ENCODE peak calls at places on chromosomes 3 and 15, in five cellular contexts. L is neuronal stem cell, A is Peyer's patch, D is ovary, K is HCT116. T is an unnamed sample.

GRCh38 chr15:48447657-48448056 is 116.4 kb downstream of the DUT start:
- DNase-seq in L (no peak), A (no peak), D (no peak), K (no peak), T (no peak)

GRCh38 chr3:57755368-57756021 is 614 bp upstream of the SLMAP start:
- DNase-seq in L (no peak), A (peak; percentile 78), D (peak; percentile 49), K (peak; percentile 68), T (peak; percentile 20)

GRCh38 chr15:29132110-29132420 is 137.6 kb downstream of the NSMCE3 start:
- DNase-seq in L (no peak), A (peak; percentile 42), D (peak; percentile 10), K (no peak), T (no peak)

GRCh38 chr15:68330911-68331310 is 53.4 kb downstream of the FEM1B start:
- DNase-seq in L (no peak), A (no peak), D (no peak), K (no peak), T (no peak)

GRCh38 chr15:91706366-91707032 is 147.0 kb upstream of the SLCO3A1 start:
- DNase-seq in L (peak; percentile 80), A (peak; percentile 86), D (peak; percentile 76), K (peak; percentile 49), T (peak; percentile 86)

GRCh38 chr15:68106656-68107055 is 52.5 kb downstream of the PIAS1 start:
- DNase-seq in L (peak; percentile 21), A (no peak), D (no peak), K (no peak), T (no peak)

GRCh38 chr15:68888419-68888818 is 41.9 kb upstream of the SPESP1 start:
- DNase-seq in L (no peak), A (no peak), D (no peak), K (no peak), T (no peak)

GRCh38 chr3:23519548-23520208 is 286.1 kb upstream of the UBE2E1 start:
- DNase-seq in L (no peak), A (no peak), D (no peak), K (no peak), T (no peak)

GRCh38 chr3:161770532-161771386 is 274.2 kb downstream of the OTOL1 start:
- DNase-seq in L (no peak), A (no peak), D (no peak), K (no peak), T (no peak)

GRCh38 chr3:33218072-33218445 is 551 bp downstream of the SUSD5 start:
- DNase-seq in L (peak; percentile 14), A (no peak), D (no peak), K (no peak), T (no peak)

GRCh38 chr3:183779896-183780450 is 45.4 kb downstream of the MAP6D1 start:
- DNase-seq in L (no peak), A (no peak), D (no peak), K (no peak), T (no peak)

GRCh38 chr3:56365905-56366640 is 102.2 kb downstream of the ERC2 start:
- DNase-seq in L (no peak), A (no peak), D (no peak), K (no peak), T (no peak)

GRCh38 chr3:72310028-72310987 is 525.4 kb upstream of the PROK2 start:
- DNase-seq in L (no peak), A (peak; percentile 85), D (no peak), K (no peak), T (peak; percentile 17)

GRCh38 chr15:83289160-83289559 is 4.7 kb upstream of the BNC1 start:
- DNase-seq in L (no peak), A (no peak), D (no peak), K (no peak), T (no peak)

GRCh38 chr15:65275728-65276126 is 11.0 kb downstream of the PARP16 start:
- DNase-seq in L (no peak), A (no peak), D (no peak), K (no peak), T (no peak)

GRCh38 chr15:76340198-76340801 is 3.7 kb downstream of the ISL2 start:
- DNase-seq in L (peak; percentile 71), A (peak; percentile 54), D (no peak), K (no peak), T (no peak)

GRCh38 chr3:134463676-134464611 is 21.8 kb downstream of the ANAPC13 start:
- DNase-seq in L (peak; percentile 94), A (peak; percentile 76), D (peak; percentile 90), K (no peak), T (no peak)

GRCh38 chr15:27492021-27492621 is 521.1 kb downstream of the GABRG3 start:
- DNase-seq in L (peak; percentile 71), A (no peak), D (no peak), K (no peak), T (no peak)

GRCh38 chr3:178494376-178494775 is 41.9 kb upstream of the KCNMB2 start:
- DNase-seq in L (no peak), A (no peak), D (no peak), K (no peak), T (no peak)

GRCh38 chr3:138946554-138947302 is at the start of the genes FOXL2 and FOXL2NB:
- DNase-seq in L (peak; percentile 57), A (no peak), D (peak; percentile 96), K (no peak), T (no peak)

GRCh38 chr3:170244566-170244965 is 22.3 kb downstream of the PRKCI start:
- DNase-seq in L (no peak), A (no peak), D (no peak), K (no peak), T (no peak)

GRCh38 chr15:61087601-61088000 is 141.5 kb downstream of the RORA start:
- DNase-seq in L (no peak), A (no peak), D (no peak), K (no peak), T (no peak)

GRCh38 chr3:30607032-30607833 is 832 bp downstream of the TGFBR2 start:
- DNase-seq in L (peak; percentile 11), A (peak; percentile 94), D (peak; percentile 60), K (no peak), T (peak; percentile 48)

DNA sequence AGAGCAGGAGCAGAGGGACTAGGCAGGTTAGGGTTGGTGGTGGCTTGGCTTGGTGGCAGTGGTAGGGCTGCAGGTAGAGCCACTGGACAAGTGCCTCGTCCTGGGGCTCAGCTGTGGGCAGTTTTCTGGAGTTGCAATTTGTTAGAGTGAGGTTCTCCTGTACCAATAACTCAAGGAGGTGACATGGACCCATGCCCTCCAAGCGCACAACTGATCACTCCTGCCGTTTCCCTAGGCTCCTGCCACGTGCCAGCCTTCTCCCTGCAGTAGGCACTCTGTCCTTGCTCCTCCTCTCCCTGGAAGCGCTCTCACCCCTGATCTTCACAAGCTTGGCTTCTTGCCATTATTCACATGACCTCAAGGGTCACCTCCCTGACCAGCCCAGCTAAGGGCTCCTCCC is 3.4 kb downstream of the WNT7A start:
- DNase-seq in L (no peak), A (no peak), D (no peak), K (no peak), T (no peak)
- H3K4me1 ChIP-seq in L (peaks cover 22% of the 10 kb centered on the region), A (peaks cover 13% of the 10 kb centered on the region), D (no peaks in the 10 kb centered on the region), K (peaks cover 33% of the 10 kb centered on the region), T (peaks cover 7% of the 10 kb centered on the region)

DNA sequence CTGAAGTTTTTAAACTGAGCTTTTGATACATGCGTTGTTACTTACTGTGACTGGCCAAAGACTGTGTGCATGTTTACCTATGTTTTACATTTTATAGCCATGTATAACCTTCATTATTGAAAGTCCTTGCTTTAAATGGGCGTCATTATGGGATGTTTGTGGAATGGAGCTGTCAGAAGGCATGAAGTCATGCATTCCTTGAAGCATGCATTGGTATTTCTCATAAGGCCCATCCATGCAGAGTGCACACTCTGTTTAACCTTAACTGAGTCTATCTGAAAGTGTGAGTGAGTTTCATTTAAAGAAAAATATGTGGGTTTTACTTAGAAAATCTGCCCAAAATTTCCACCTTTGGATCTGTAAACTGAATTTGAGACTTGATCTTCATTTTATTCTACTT is 51.1 kb downstream of the PSMD6 start:
- DNase-seq in L (no peak), A (no peak), D (no peak), K (no peak), T (no peak)
- H3K4me1 ChIP-seq in L (peaks cover 52% of the 10 kb centered on the region), A (no peaks in the 10 kb centered on the region), D (peaks cover 11% of the 10 kb centered on the region), K (peaks cover 5% of the 10 kb centered on the region), T (peaks cover 83% of the 10 kb centered on the region)

GRCh38 chr3:60085649-60086048 is 1035.8 kb upstream of the CFAP20DC start:
- DNase-seq in L (no peak), A (no peak), D (no peak), K (no peak), T (no peak)

GRCh38 chr3:60076307-60076706 is 1026.5 kb upstream of the CFAP20DC start:
- DNase-seq in L (no peak), A (no peak), D (no peak), K (no peak), T (no peak)

GRCh38 chr3:60080648-60081047 is 1030.8 kb upstream of the CFAP20DC start:
- DNase-seq in L (no peak), A (no peak), D (no peak), K (no peak), T (no peak)

GRCh38 chr3:60079076-60079475 is 1029.3 kb upstream of the CFAP20DC start:
- DNase-seq in L (no peak), A (no peak), D (no peak), K (no peak), T (no peak)

GRCh38 chr3:60081381-60082095 is 1031.7 kb upstream of the CFAP20DC start:
- DNase-seq in L (no peak), A (no peak), D (no peak), K (no peak), T (peak; percentile 19)
- H3K4me1 ChIP-seq in L (no peaks in the 10 kb centered on the region), A (no peaks in the 10 kb centered on the region), D (no peaks in the 10 kb centered on the region), K (peaks cover 3% of the 10 kb centered on the region), T (peaks cover 29% of the 10 kb centered on the region)

GRCh38 chr3:127884069-127884468 is 31.0 kb upstream of the KBTBD12 start:
- DNase-seq in L (no peak), A (no peak), D (no peak), K (no peak), T (no peak)

GRCh38 chr3:127886276-127886862 is 28.7 kb upstream of the KBTBD12 start:
- DNase-seq in L (no peak), A (no peak), D (no peak), K (no peak), T (no peak)

GRCh38 chr3:127887321-127887720 is 27.7 kb upstream of the KBTBD12 start:
- DNase-seq in L (no peak), A (no peak), D (no peak), K (no peak), T (no peak)

GRCh38 chr3:127881586-127881985 is 33.4 kb upstream of the KBTBD12 start:
- DNase-seq in L (no peak), A (no peak), D (no peak), K (no peak), T (no peak)
- H3K4me1 ChIP-seq in L (no peaks in the 10 kb centered on the region), A (no peaks in the 10 kb centered on the region), D (no peaks in the 10 kb centered on the region), K (no peaks in the 10 kb centered on the region), T (no peaks in the 10 kb centered on the region)